ENCODE peak calls at places on chromosomes 5 and 9, in four cellular contexts. Q, L, R and E are unnamed samples.

GRCh38 chr9:121240394-121241145 is 27.4 kb upstream of the GSN start:
- DNase-seq in Q (no peak), L (no peak), R (no peak), E (no peak)

GRCh38 chr5:181187500-181188213 is 17.3 kb downstream of the TRIM7 start:
- DNase-seq in Q (peak; percentile 67), L (no peak), R (peak; percentile 93), E (peak; percentile 87)

GRCh38 chr9:133960568-133961129 is 31.5 kb downstream of the VAV2 start:
- DNase-seq in Q (no peak), L (no peak), R (no peak), E (peak; percentile 79)

GRCh38 chr5:40308867-40309266 is 370.8 kb upstream of the PTGER4 start:
- DNase-seq in Q (no peak), L (no peak), R (no peak), E (no peak)

GRCh38 chr5:5351288-5352089 is 71.0 kb upstream of the ICE1 start:
- DNase-seq in Q (no peak), L (no peak), R (peak; percentile 44), E (no peak)

GRCh38 chr5:172188893-172189692 is 1.1 kb upstream of the STK10 start:
- DNase-seq in Q (no peak), L (no peak), R (no peak), E (peak; percentile 79)

GRCh38 chr9:89799221-89799620 is 194.4 kb downstream of the GADD45G start:
- DNase-seq in Q (no peak), L (no peak), R (no peak), E (no peak)

GRCh38 chr5:87076931-87077330 is 190.8 kb upstream of the RASA1 start:
- DNase-seq in Q (no peak), L (no peak), R (no peak), E (no peak)

GRCh38 chr9:94745806-94746540 is 19.5 kb downstream of the AOPEP start:
- DNase-seq in Q (no peak), L (no peak), R (no peak), E (no peak)

GRCh38 chr5:60830581-60831127 is 13.4 kb downstream of the ELOVL7 start:
- DNase-seq in Q (no peak), L (no peak), R (no peak), E (no peak)

GRCh38 chr9:93041108-93041802 is 17.2 kb upstream of the SUSD3 start:
- DNase-seq in Q (no peak), L (no peak), R (peak; percentile 51), E (no peak)

GRCh38 chr9:123685489-123686083 is 244.3 kb downstream of the DENND1A start:
- DNase-seq in Q (no peak), L (no peak), R (no peak), E (no peak)

GRCh38 chr5:55416306-55416705 is 108.5 kb downstream of the MTREX start:
- DNase-seq in Q (no peak), L (no peak), R (no peak), E (no peak)

GRCh38 chr9:2570615-2571479 is 50.7 kb upstream of the VLDLR start:
- DNase-seq in Q (peak; percentile 42), L (no peak), R (peak; percentile 70), E (no peak)

GRCh38 chr9:36559036-36559695 is 13.5 kb upstream of the MELK start:
- DNase-seq in Q (no peak), L (no peak), R (peak; percentile 31), E (no peak)

GRCh38 chr5:122463221-122463620 is 151.2 kb downstream of the SNCAIP start:
- DNase-seq in Q (no peak), L (no peak), R (no peak), E (no peak)

GRCh38 chr5:136098171-136098570 is 34.5 kb upstream of the SMAD5 start:
- DNase-seq in Q (no peak), L (no peak), R (no peak), E (no peak)

GRCh38 chr5:151066920-151067319 is 13.9 kb downstream of the TNIP1 start:
- DNase-seq in Q (no peak), L (no peak), R (no peak), E (no peak)

DNA sequence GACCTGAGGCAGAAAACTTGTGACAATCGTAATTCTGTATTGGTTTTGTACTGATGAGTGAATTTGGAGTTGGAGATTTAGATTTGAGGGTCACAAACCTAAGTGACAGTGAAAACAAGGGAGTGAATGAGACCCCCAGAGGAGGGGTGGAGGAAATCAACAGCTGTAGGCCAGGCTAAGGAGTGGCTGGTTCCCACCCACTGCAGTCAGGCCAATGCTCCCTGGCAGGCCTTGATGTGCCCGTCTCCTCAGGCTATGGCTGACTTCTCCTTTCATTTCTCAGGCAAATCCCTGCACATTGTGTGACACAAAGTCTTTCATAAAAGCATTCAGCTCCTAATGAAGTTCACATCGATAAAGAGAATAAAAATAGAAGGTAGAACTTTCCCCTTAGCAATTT is 557.6 kb downstream of the CETN3 start:
- DNase-seq in Q (no peak), L (no peak), R (no peak), E (no peak)
- TF ChIP-seq POLR2A in Q (no peak), L (no peak), R (no peak), E (no peak)

GRCh38 chr5:96893342-96893741 is 17.0 kb downstream of the ERAP2 start:
- DNase-seq in Q (no peak), L (no peak), R (no peak), E (no peak)
- TF ChIP-seq POLR2A in Q (no peak), L (no peak), R (no peak), E (no peak)

GRCh38 chr5:115262405-115263247 is at the start of gene PGGT1B:
- DNase-seq in Q (peak; percentile 19), L (no peak), R (peak; percentile 80), E (peak; percentile 95)
- TF ChIP-seq POLR2A in Q (no peak), L (no peak), R (peak; percentile 88), E (no peak)

DNA sequence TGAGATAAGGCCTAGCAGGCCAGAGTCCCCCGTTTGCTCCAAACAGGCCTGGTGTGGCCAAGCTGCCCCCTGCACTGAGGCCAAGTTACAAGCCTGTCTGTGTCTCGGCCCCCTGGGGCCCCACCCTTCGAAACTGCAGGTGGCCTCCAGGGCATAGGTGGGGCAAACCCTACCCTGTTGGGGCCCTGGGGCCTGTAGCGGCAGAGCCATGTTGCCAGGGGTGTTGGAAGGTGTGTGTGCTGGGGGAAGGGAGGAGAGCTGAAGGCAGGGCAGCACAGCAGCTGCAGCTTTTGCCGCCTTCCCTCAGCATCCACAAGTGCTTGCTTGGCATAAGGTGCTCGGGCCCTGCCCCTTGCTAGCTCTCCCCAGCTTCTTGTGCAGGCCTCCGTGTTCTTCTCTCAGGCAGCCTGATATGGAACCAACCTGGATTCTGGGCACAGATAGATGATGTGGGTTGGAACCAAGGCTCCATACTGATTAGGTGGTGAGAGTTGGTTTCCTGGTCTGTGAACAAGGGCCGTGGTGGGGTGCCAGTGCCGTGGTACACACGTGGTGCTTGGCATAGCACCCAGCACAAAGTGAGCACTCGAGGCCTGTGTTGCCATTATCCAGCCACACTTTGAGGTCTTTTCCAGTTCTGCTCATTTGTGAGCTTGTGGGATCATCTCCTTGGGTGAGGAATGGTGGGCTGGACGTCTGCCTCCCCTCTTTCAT is 12.6 kb downstream of the IRF1 start:
- DNase-seq in Q (no peak), L (no peak), R (no peak), E (peak; percentile 82)
- TF ChIP-seq POLR2A in Q (no peak), L (no peak), R (no peak), E (no peak)

GRCh38 chr5:178223828-178224335 is 8.7 kb downstream of the PHYKPL start:
- DNase-seq in Q (no peak), L (no peak), R (no peak), E (peak; percentile 64)
- TF ChIP-seq POLR2A in Q (no peak), L (no peak), R (no peak), E (no peak)

GRCh38 chr9:137296214-137297059 is 5.6 kb downstream of the NRARP start:
- DNase-seq in Q (no peak), L (no peak), R (peak; percentile 54), E (no peak)
- TF ChIP-seq POLR2A in Q (no peak), L (no peak), R (no peak), E (no peak)